ENCODE peak calls at places on chromosome 1, in four cellular contexts. E is GM10248, T is kidney, N is lower leg skin. U is an unnamed sample.

GRCh38 chr1:150557065-150557600 is 7.9 kb downstream of the ADAMTSL4 start:
- DNase-seq in N (no peak), E (no peak), T (no peak), U (no peak)

GRCh38 chr1:20100632-20101355 is 18.5 kb downstream of the PLA2G2D start:
- DNase-seq in T (no peak), E (peak), N (no peak), U (peak)

GRCh38 chr1:15262003-15262377 is 15.0 kb downstream of the FHAD1 start:
- DNase-seq in T (no peak), N (peak), E (no peak), U (no peak)

GRCh38 chr1:178682429-178682828 is 42.6 kb upstream of the RALGPS2 start:
- DNase-seq in N (no peak), E (no peak), T (no peak), U (no peak)

GRCh38 chr1:246506785-246507639 is at the start of gene SMYD3:
- DNase-seq in N (peak), T (peak), E (peak), U (peak)

GRCh38 chr1:86419277-86419903 is 4.6 kb upstream of the CLCA2 start:
- DNase-seq in T (no peak), E (peak), N (no peak), U (peak)

GRCh38 chr1:227890451-227891222 is 57.1 kb downstream of the WNT9A start:
- DNase-seq in N (peak), T (peak), E (no peak), U (peak)

GRCh38 chr1:31795801-31796621 is 19.8 kb downstream of the SPOCD1 start:
- DNase-seq in E (no peak), T (peak), N (peak), U (no peak)

GRCh38 chr1:98068016-98068415 is 147.2 kb upstream of the DPYD start:
- DNase-seq in E (no peak), N (no peak), T (no peak), U (no peak)

GRCh38 chr1:215530401-215530984 is 36.6 kb upstream of the KCTD3 start:
- DNase-seq in N (no peak), T (no peak), E (no peak), U (no peak)

GRCh38 chr1:205792946-205793673 is 17.8 kb upstream of the RAB29 start:
- DNase-seq in N (no peak), T (no peak), E (no peak), U (no peak)

GRCh38 chr1:178650950-178651461 is 74.0 kb upstream of the RALGPS2 start:
- DNase-seq in N (no peak), E (no peak), T (no peak), U (no peak)

GRCh38 chr1:205226868-205227583 is 720 bp upstream of the TMCC2 start:
- DNase-seq in T (no peak), N (peak), E (no peak), U (peak)

GRCh38 chr1:211643324-211644212 is 31.9 kb downstream of the NEK2 start:
- DNase-seq in T (peak), N (peak), E (peak), U (peak)

GRCh38 chr1:172670316-172670715 is 11.4 kb downstream of the FASLG start:
- DNase-seq in N (no peak), E (no peak), T (no peak), U (peak)

GRCh38 chr1:214071469-214071868 is 83.7 kb downstream of the PROX1 start:
- DNase-seq in N (no peak), T (no peak), E (no peak), U (no peak)

GRCh38 chr1:236702995-236703394 is 16.7 kb downstream of the ACTN2 start:
- DNase-seq in E (no peak), N (no peak), T (no peak), U (no peak)

GRCh38 chr1:234990328-234990675 is 138.3 kb downstream of the TOMM20 start:
- DNase-seq in E (no peak), N (peak), T (no peak), U (no peak)

GRCh38 chr1:228007054-228007800 is 429 bp downstream of the WNT3A start:
- DNase-seq in N (peak), T (no peak), E (peak), U (no peak)

GRCh38 chr1:15758537-15758936 is at the start of gene FBLIM1:
- DNase-seq in T (no peak), E (no peak), N (peak), U (no peak)

GRCh38 chr1:183080406-183080805 is 57.2 kb downstream of the LAMC1 start:
- DNase-seq in E (no peak), T (no peak), N (no peak), U (no peak)

GRCh38 chr1:211897011-211897410 is 66.4 kb upstream of the LPGAT1 start:
- DNase-seq in E (no peak), T (no peak), N (no peak), U (no peak)

GRCh38 chr1:220776725-220777326 is 9.9 kb upstream of the MTARC1 start:
- DNase-seq in N (peak), E (peak), T (peak), U (peak)

GRCh38 chr1:1959840-1960479 is 40.9 kb upstream of the TMEM52 start:
- DNase-seq in T (peak), N (peak), E (peak), U (peak)

GRCh38 chr1:42740756-42741580 is 932 bp upstream of the CLDN19 start:
- DNase-seq in E (no peak), T (no peak), N (no peak), U (no peak)

GRCh38 chr1:11749203-11749689 is 12.7 kb upstream of the C1orf167 start:
- DNase-seq in N (peak), E (peak), T (no peak), U (peak)

GRCh38 chr1:209805875-209806760 is at the start of gene IRF6:
- DNase-seq in T (peak), N (peak), E (peak), U (peak)

GRCh38 chr1:31750858-31751638 is 13.1 kb downstream of the ADGRB2 start:
- DNase-seq in N (no peak), T (no peak), E (no peak), U (peak)

GRCh38 chr1:201475915-201476669 is 7.1 kb upstream of the PHLDA3 start:
- DNase-seq in T (peak), E (no peak), N (no peak), U (no peak)

GRCh38 chr1:15712158-15712557 is 23.9 kb upstream of the SLC25A34 start:
- DNase-seq in T (no peak), E (no peak), N (no peak), U (peak)

GRCh38 chr1:64539279-64539678 is 69.3 kb downstream of the CACHD1 start:
- DNase-seq in N (no peak), T (no peak), E (no peak), U (no peak)

GRCh38 chr1:225845633-225846259 is 35.8 kb downstream of the EPHX1 start:
- DNase-seq in E (peak), N (peak), T (peak), U (peak)

GRCh38 chr1:167934407-167935251 is 1.9 kb upstream of the DCAF6 start:
- DNase-seq in T (no peak), E (no peak), N (no peak), U (no peak)

GRCh38 chr1:112893288-112894009 is 62.5 kb downstream of the SLC16A1 start:
- DNase-seq in E (no peak), N (peak), T (no peak), U (no peak)

GRCh38 chr1:206579747-206580437 is 32.4 kb downstream of the EIF2D start:
- DNase-seq in T (peak), N (peak), E (peak), U (peak)

GRCh38 chr1:9129391-9130041 is 614 bp upstream of the GPR157 start:
- DNase-seq in N (peak), E (peak), T (peak), U (peak)

GRCh38 chr1:39721664-39722063 is 17.0 kb upstream of the PPIE start:
- DNase-seq in T (no peak), E (no peak), N (no peak), U (no peak)

GRCh38 chr1:10538608-10539355 is 64.0 kb downstream of the PEX14 start:
- DNase-seq in E (no peak), T (no peak), N (no peak), U (peak)

GRCh38 chr1:243345205-243345604 is 89.4 kb downstream of the SDCCAG8 start:
- DNase-seq in N (no peak), E (no peak), T (no peak), U (no peak)
- TF ChIP-seq CTCF in N (no peak), E (peak), T (no peak), U (no peak)

DNA sequence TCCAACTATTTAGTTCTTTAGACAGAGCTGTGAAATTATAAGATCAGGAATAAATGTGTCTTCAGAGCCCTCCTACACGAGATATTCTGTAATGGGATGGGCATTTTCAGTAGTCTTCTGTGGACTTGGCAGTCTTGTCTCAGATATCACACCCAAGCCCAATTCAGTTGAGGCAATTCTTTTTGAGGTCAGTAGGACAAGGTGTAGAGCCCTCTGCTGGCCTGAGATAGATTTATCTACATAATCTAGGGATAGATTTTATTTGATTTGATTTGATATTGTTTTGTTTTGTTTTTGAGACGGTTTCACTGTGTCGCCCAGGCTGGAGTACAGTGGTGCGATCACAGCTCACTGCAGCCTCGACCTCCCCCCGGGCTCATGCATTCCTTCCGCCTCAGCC is 77.5 kb downstream of the FMN2 start:
- DNase-seq in N (no peak), T (no peak), E (no peak), U (no peak)
- TF ChIP-seq CTCF in N (no peak), T (no peak), E (no peak), U (no peak)

GRCh38 chr1:157739229-157739901 is 37.6 kb downstream of the FCRL2 start:
- DNase-seq in T (no peak), N (no peak), E (no peak), U (peak)
- TF ChIP-seq CTCF in T (no peak), N (no peak), E (no peak), U (no peak)

GRCh38 chr1:7454052-7454815 is 316.9 kb upstream of the VAMP3 start:
- DNase-seq in N (no peak), T (no peak), E (no peak), U (peak)
- TF ChIP-seq CTCF in N (no peak), T (peak), E (no peak), U (no peak)

GRCh38 chr1:56958526-56958925 is 7.3 kb downstream of the C8B start:
- DNase-seq in E (no peak), N (no peak), T (no peak), U (no peak)
- TF ChIP-seq CTCF in E (no peak), N (no peak), T (no peak), U (no peak)

GRCh38 chr1:161061419-161061818 is 8.3 kb downstream of the ARHGAP30 start:
- DNase-seq in N (no peak), E (no peak), T (no peak), U (no peak)
- TF ChIP-seq CTCF in N (no peak), E (no peak), T (no peak), U (no peak)

U was measured in activated CD8-positive, alpha-beta T cell treated with anti-CD3 and anti-CD28 coated beads for 36 hours.